ENCODE peak calls at places on chromosomes 4 and X, in seven cellular contexts. J is endodermal cell, H is mammary epithelial cell, P is IMR-90, D is neural progenitor cell, O is GM23248, Y is neuronal stem cell. L is an unnamed sample. For H3K36me3, the result is how much of the 10 kb centered on the place peaks cover.

GRCh38 chr4:7075962-7076693 is 8.3 kb upstream of the GRPEL1 start:
- DNase-seq in J (no peak), H (no peak), P (no peak), D (no peak), O (peak), Y (no peak), L (peak)

GRCh38 chr4:7124643-7125442 is 57.0 kb upstream of the GRPEL1 start:
- DNase-seq in J (peak), H (peak), P (peak), D (no peak), O (peak), Y (no peak), L (peak)

GRCh38 chrX:28922106-28922505 is 334.9 kb downstream of the IL1RAPL1 start:
- DNase-seq in J (no peak), H (no peak), P (peak), D (no peak), O (no peak), Y (no peak), L (peak)

GRCh38 chrX:12505127-12505526 is 286.1 kb upstream of the PRPS2 start:
- DNase-seq in J (no peak), H (no peak), P (no peak), D (no peak), O (no peak), Y (no peak), L (no peak)

GRCh38 chr4:125388653-125389052 is 73.9 kb downstream of the FAT4 start:
- DNase-seq in J (no peak), H (peak), P (peak), D (no peak), O (peak), Y (no peak), L (peak)

GRCh38 chrX:113892401-113892800 is 691.5 kb upstream of the HTR2C start:
- DNase-seq in J (no peak), H (no peak), P (no peak), D (no peak), O (peak), Y (no peak), L (peak)

GRCh38 chrX:155086202-155086840 is 15.0 kb downstream of the BRCC3 start:
- DNase-seq in J (peak), H (no peak), P (peak), D (peak), O (peak), Y (no peak), L (no peak)

GRCh38 chrX:49978191-49978590 is 55.8 kb downstream of the CLCN5 start:
- DNase-seq in J (no peak), H (no peak), P (no peak), D (no peak), O (no peak), Y (no peak), L (no peak)

GRCh38 chr4:95409750-95410149 is 139.0 kb downstream of the UNC5C start:
- DNase-seq in J (no peak), H (no peak), P (no peak), D (no peak), O (no peak), Y (no peak), L (no peak)

GRCh38 chrX:68694429-68695205 is 47.2 kb downstream of the STARD8 start:
- DNase-seq in J (no peak), H (no peak), P (no peak), D (no peak), O (peak), Y (no peak), L (no peak)

GRCh38 chrX:68697036-68697435 is 49.6 kb downstream of the STARD8 start:
- DNase-seq in J (no peak), H (no peak), P (no peak), D (no peak), O (no peak), Y (no peak), L (no peak)

GRCh38 chrX:68696267-68696666 is 48.8 kb downstream of the STARD8 start:
- DNase-seq in J (no peak), H (no peak), P (no peak), D (no peak), O (no peak), Y (no peak), L (no peak)

GRCh38 chrX:68693481-68694410 is 46.3 kb downstream of the STARD8 start:
- DNase-seq in J (peak), H (peak), P (peak), D (peak), O (peak), Y (peak), L (peak)

GRCh38 chrX:68695206-68695845 is 47.9 kb downstream of the STARD8 start:
- DNase-seq in J (no peak), H (no peak), P (no peak), D (no peak), O (peak), Y (no peak), L (no peak)
- H3K9ac ChIP-seq in J (no peak), H (no peak), P (no peak), D (no peak), O (no peak), Y (no peak), L (no peak)

GRCh38 chr4:77065382-77065781 is 10.4 kb downstream of the CCNI start:
- DNase-seq in J (no peak), H (peak), P (peak), D (no peak), O (peak), Y (no peak), L (peak)
- H3K36me3 ChIP-seq in J (half or more), H (under half), P (under half), D (under half), O (under half), Y (under half), L (under half)

DNA sequence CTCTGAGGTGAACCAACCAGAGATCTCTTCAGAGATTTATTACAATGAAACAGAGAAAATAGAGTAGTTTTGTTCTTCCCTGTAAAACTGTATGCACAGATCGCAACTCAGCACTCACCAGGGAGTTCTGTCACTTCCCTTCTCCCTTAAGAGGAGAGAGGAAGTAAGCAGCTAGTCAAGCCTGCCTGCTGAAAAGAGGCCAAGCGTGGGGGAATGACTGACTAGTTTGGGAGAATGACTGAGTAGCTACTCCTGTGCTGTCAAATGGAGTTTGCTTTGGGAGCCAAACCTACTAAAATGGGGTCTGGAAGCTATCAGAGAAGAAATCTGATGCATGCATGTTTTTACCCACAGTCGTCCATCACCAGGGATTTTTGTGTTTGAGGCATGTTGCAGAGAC is 54.5 kb upstream of the LHFPL1 start:
- DNase-seq in J (peak), H (no peak), P (peak), D (no peak), O (peak), Y (no peak), L (no peak)
- H3K9ac ChIP-seq in J (no peak), H (no peak), P (no peak), D (no peak), O (peak), Y (no peak), L (no peak)

DNA sequence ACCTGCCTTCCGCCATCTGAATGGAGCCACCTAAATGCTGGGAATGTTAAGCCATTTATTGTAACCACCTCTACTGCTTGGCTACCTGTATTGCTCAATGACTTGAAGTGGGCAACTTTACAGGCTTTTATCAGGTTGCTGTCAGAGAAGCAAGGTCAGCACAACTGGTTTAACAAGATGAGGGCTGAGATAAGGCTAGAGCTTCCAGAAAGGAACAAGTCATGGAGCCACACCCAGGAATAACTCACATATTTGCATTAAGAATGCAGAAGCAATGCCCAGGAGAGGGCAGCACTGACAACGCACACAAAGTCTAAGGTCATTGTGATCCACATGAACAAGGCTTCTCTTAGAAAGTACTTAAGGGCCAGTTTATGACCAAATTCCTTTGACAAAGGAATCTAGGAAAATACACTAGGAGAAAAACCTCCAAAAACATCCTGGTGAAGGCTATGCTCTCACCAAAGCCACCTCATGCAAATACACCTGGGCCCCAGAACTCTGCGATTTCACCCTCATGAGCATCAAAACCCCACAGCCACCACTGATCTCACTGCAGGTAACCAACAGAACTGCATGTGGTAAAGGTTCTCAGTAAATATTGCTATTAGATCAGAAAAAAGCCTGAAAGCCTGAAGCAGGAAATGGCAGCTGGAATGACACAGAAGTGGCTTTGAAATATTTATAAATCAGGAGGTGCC is 15.0 kb upstream of the STS start:
- DNase-seq in J (peak), H (peak), P (peak), D (peak), O (peak), Y (no peak), L (peak)
- H3K36me3 ChIP-seq in J (under half), H (under half), P (under half), D (under half), O (under half), Y (under half), L (under half)

GRCh38 chrX:55450259-55450658 is 1.7 kb upstream of the MAGEH1 start:
- DNase-seq in J (peak), H (no peak), P (peak), D (peak), O (peak), Y (no peak), L (no peak)

GRCh38 chrX:55451990-55452824 is at the start of gene MAGEH1:
- DNase-seq in J (peak), H (peak), P (peak), D (peak), O (peak), Y (peak), L (peak)

GRCh38 chrX:55452825-55453124 is 848 bp downstream of the MAGEH1 start:
- DNase-seq in J (no peak), H (no peak), P (no peak), D (no peak), O (no peak), Y (no peak), L (no peak)

GRCh38 chrX:55451626-55451989 is 319 bp upstream of the MAGEH1 start:
- DNase-seq in J (no peak), H (no peak), P (no peak), D (no peak), O (no peak), Y (no peak), L (no peak)

DNA sequence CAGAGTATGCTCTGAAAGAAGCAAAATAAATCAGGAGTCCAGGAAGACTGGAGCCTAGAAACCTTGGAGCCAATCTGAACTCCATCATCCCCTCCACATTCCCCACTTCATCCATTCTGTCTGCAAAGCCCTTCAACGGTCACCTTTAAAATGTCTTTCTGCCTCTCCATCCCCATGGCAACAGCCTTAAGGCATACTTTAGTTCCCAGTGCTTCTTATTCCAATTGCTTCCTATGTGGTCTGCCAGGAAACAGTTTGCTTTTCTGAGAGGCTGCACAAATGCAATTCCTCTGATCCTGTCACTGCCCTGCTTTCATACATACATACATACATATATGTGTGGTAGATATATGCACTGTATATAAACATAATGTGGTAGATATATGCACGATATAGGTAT is 802 bp upstream of the MAGEH1 start:
- DNase-seq in J (no peak), H (no peak), P (no peak), D (no peak), O (peak), Y (no peak), L (no peak)
- H3K9ac ChIP-seq in J (no peak), H (no peak), P (no peak), D (no peak), O (peak), Y (no peak), L (no peak)

GRCh38 chr4:73152893-73153292 is 83.4 kb upstream of the COX18 start:
- DNase-seq in J (no peak), H (no peak), P (no peak), D (no peak), O (peak), Y (no peak), L (peak)
- H3K36me3 ChIP-seq in J (half or more), H (under half), P (under half), D (under half), O (under half), Y (under half), L (under half)

DNA sequence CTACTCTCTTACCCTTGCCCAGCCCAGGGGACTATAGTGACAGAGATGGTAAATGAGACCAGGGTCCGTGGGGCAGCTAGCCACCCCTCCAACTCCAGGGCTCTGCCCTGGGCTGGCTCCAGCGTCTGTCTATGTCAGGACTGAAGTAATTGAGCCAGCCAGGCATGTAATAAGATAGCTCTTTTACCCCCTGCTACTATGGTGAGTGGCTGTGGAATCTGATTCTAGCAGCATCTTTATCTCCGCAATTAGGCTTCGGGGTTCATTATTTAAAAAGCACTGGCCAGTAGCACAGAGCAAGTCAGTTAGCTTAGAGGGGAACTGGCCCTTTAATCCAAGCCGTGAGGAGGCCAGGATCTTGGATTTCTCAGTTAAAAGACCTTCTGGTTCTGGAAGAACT is 123.3 kb upstream of the RAI2 start:
- DNase-seq in J (no peak), H (no peak), P (no peak), D (peak), O (no peak), Y (no peak), L (no peak)
- H3K9ac ChIP-seq in J (no peak), H (no peak), P (no peak), D (no peak), O (no peak), Y (no peak), L (no peak)

L was measured in fibroblast of lung.